ENCODE peak calls at places on chromosomes 13 and 19, in eight cellular contexts. E is A549, M is IMR-90, L is uterus, T is tibial nerve, X is esophagus squamous epithelium, W is heart left ventricle, N is stomach. G is an unnamed sample.

GRCh38 chr19:31349160-31349881 is at the start of gene TSHZ3:
- DNase-seq in E (peak; percentile 43), M (peak; percentile 87), L (peak; percentile 86), T (peak; percentile 70), X (no peak), W (peak; percentile 87), N (peak; percentile 51), G (no peak)

GRCh38 chr13:77832339-77833100 is 86.1 kb downstream of the EDNRB start:
- DNase-seq in E (no peak), M (peak; percentile 6), L (no peak), T (no peak), X (no peak), W (no peak), N (no peak), G (no peak)

GRCh38 chr19:13017306-13018036 is 22.2 kb downstream of the NFIX start:
- DNase-seq in E (no peak), M (no peak), L (no peak), T (no peak), X (no peak), W (no peak), N (no peak), G (no peak)

GRCh38 chr13:111966969-111967368 is 100.0 kb upstream of the SOX1 start:
- DNase-seq in E (no peak), M (no peak), L (no peak), T (no peak), X (no peak), W (no peak), N (no peak), G (no peak)

GRCh38 chr13:94305463-94305862 is 174.0 kb downstream of the DCT start:
- DNase-seq in E (no peak), M (peak; percentile 90), L (no peak), T (peak; percentile 39), X (no peak), W (no peak), N (no peak), G (no peak)

GRCh38 chr19:11196406-11197287 is 698 bp downstream of the KANK2 start:
- DNase-seq in E (peak; percentile 29), M (peak; percentile 28), L (peak; percentile 67), T (no peak), X (no peak), W (peak; percentile 64), N (peak; percentile 36), G (peak; percentile 53)

GRCh38 chr13:44879452-44880058 is 109.7 kb downstream of the NUFIP1 start:
- DNase-seq in E (no peak), M (peak; percentile 64), L (no peak), T (no peak), X (no peak), W (no peak), N (no peak), G (peak; percentile 9)

GRCh38 chr13:20945952-20946383 is 43.4 kb upstream of the XPO4 start:
- DNase-seq in E (no peak), M (no peak), L (no peak), T (peak; percentile 22), X (no peak), W (peak; percentile 23), N (no peak), G (no peak)

GRCh38 chr19:50357178-50358100 is 8.0 kb downstream of the NAPSA start:
- DNase-seq in E (peak; percentile 68), M (peak; percentile 41), L (peak; percentile 83), T (peak; percentile 83), X (peak; percentile 28), W (peak; percentile 74), N (peak; percentile 81), G (peak; percentile 76)

GRCh38 chr19:50359432-50359818 is 6.0 kb downstream of the NAPSA start:
- DNase-seq in E (no peak), M (no peak), L (no peak), T (no peak), X (no peak), W (no peak), N (no peak), G (no peak)

GRCh38 chr19:50356691-50357177 is 8.7 kb downstream of the NAPSA start:
- DNase-seq in E (no peak), M (no peak), L (no peak), T (no peak), X (no peak), W (no peak), N (no peak), G (no peak)

GRCh38 chr19:50361290-50362029 is 4.0 kb downstream of the NAPSA start:
- DNase-seq in E (no peak), M (no peak), L (no peak), T (no peak), X (no peak), W (no peak), N (no peak), G (no peak)

DNA sequence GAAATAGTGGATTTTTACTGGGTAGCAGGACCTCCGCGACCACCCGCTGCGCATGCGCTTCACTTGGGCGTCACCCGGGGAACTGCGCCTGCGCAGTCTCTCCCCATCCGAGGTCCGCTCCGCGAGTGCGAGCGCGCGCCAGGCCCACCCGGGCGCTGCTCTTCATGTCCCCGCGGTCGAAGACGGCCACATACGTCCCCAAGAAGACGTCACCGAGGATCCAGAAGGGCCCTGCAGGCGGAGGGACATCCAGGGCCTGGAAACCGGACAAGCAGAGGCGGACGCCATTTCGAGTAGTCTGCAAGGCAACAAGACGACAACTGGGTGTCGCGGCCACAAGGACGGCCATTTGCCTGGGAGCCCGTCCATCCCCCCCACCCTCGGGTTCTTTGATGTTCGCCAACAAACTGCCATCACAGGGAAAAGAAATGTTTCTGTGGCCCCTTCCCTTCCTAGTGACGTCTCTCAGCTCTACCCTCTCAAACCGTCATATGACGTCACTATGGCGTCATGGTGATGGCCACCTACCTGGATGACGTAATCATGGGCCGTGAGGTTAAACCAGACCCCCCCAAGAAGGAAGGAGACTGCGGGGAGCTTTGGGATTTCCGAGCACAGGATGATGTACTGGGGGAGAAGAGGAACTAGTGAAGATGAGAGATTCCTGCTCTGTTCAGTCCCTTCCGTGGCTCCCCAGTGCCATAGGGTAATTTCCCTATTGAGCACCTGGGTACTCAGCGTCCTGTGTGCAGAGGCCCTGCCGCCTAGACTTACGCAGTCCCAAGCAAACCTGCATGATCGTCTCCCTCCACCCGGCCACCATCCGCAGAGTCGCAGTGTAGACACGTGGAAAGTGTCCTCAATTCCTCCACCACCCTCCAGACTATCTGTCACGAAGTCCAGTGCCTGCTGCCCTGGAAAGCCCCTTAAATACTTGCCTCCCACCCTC is 6.7 kb downstream of the NAPSA start:
- DNase-seq in E (no peak), M (peak; percentile 20), L (peak; percentile 77), T (no peak), X (no peak), W (peak; percentile 75), N (peak; percentile 58), G (no peak)
- TF ChIP-seq POLR2A in E (no peak), M (no peak), L (no peak), T (peak; percentile 22), X (no peak), W (no peak), N (no peak), G (peak; percentile 41)

DNA sequence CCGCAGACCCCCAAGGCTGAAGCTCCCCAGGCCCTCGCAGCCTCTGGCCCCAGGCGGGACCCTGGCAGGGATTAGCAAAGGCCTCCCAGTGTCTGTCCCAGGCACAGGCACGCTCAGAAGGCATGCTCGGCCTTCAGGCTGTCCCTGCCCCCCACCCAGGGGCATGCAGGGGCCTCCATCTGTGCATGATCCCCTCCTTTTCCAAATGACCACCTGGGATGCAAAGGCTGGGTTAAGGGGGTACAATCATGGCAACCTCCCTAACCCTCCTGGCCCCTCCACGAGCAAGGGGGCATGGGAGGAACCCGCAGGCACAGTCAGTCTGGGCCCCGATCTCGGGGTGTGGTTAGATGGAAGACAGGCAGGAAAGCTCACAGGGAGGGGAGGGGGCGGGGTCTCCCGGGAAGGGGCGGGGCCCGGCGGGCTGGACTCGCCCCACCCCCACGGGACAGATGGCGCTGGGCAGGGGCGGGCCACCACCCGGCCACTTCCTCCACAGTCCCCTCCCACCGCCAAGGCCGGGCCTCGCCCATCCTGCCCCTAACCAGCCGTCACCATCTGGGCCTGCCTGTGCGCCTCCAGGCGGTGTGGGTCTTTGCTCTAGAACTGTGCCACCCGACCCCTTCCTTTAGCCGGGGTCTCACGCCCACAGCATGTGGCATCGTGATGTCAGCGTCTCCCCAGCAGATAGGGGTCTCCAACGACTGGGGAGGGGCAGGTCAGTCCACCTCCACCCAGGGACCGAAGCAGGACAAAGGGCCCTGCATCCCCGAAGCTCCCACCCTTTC is 7.0 kb upstream of the REXO1 start:
- DNase-seq in E (peak; percentile 70), M (peak; percentile 85), L (peak; percentile 57), T (peak; percentile 72), X (peak; percentile 66), W (peak; percentile 94), N (peak; percentile 94), G (peak; percentile 98)
- TF ChIP-seq POLR2A in E (no peak), M (peak; percentile 35), L (peak; percentile 19), T (peak; percentile 22), X (no peak), W (no peak), N (no peak), G (peak; percentile 85)

GRCh38 chr13:42040730-42041016 is 7.8 kb upstream of the DGKH start:
- DNase-seq in E (no peak), M (no peak), L (no peak), T (no peak), X (no peak), W (no peak), N (no peak), G (no peak)

GRCh38 chr13:42039457-42039945 is 8.9 kb upstream of the DGKH start:
- DNase-seq in E (peak; percentile 20), M (no peak), L (no peak), T (peak; percentile 24), X (no peak), W (no peak), N (no peak), G (peak; percentile 69)

GRCh38 chr13:42041684-42042035 is 6.8 kb upstream of the DGKH start:
- DNase-seq in E (peak; percentile 61), M (peak; percentile 63), L (peak; percentile 51), T (peak; percentile 49), X (no peak), W (peak; percentile 51), N (peak; percentile 50), G (peak; percentile 58)

GRCh38 chr13:42039946-42040729 is 8.3 kb upstream of the DGKH start:
- DNase-seq in E (peak; percentile 67), M (peak; percentile 86), L (peak; percentile 92), T (peak; percentile 89), X (peak; percentile 48), W (peak; percentile 96), N (peak; percentile 91), G (peak; percentile 93)

DNA sequence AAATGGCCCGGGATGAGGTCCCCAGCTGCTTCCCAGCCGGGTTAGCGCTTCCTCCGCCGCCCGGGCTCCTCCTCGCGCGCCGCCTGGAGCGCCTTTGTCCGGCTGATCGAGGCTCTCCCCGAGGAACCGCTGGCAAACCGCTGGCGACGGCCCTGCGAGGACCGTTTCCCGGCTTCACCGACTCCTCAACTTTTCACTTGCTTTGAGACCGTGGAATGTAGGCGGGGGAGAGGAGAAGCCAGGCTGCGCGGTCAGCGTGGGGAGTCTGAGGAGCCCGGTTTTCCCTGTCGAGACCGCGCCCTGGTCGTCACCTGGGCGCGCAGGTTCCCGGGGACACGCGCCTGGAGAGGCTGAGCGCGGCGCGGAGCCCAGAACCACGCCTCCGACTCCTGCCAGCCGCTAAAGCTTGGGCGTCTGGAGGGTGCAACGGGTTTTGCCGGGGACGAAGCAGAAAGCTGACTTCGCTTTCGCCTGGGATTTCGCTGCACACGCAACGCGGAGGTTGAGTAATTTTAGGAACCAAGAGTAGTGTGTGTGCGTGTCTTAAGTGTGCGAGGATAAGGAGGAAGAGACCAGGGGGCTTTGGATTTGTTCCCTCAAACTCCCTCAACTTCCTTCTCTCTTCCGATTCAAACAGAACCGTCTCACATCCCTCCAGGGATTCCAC is 7.3 kb upstream of the DGKH start:
- DNase-seq in E (peak; percentile 16), M (peak; percentile 44), L (peak; percentile 51), T (peak; percentile 6), X (no peak), W (peak; percentile 71), N (peak; percentile 60), G (peak; percentile 60)
- TF ChIP-seq POLR2A in E (no peak), M (no peak), L (no peak), T (no peak), X (no peak), W (no peak), N (no peak), G (no peak)

GRCh38 chr19:43626838-43627237 is 7.4 kb upstream of the ZNF428 start:
- DNase-seq in E (no peak), M (no peak), L (no peak), T (no peak), X (no peak), W (no peak), N (no peak), G (no peak)
- TF ChIP-seq POLR2A in E (no peak), M (no peak), L (no peak), T (no peak), X (no peak), W (no peak), N (no peak), G (no peak)